ENCODE peak calls at places on chromosomes 5 and 9, in four cellular contexts. W is MM.1S; E is occipital lobe; M is effector memory CD4-positive, alpha-beta T cell. N is an unnamed sample.

GRCh38 chr5:67095346-67095871 is 101.2 kb downstream of the CD180 start:
- DNase-seq in W (no peak), E (no peak), M (no peak), N (no peak)

GRCh38 chr9:110156902-110157301 is 51.1 kb downstream of the C9orf152 start:
- DNase-seq in W (peak), E (no peak), M (no peak), N (no peak)

GRCh38 chr9:95506692-95507455 is 9.9 kb downstream of the PTCH1 start:
- DNase-seq in W (peak), E (peak), M (no peak), N (no peak)

GRCh38 chr5:180095545-180095944 is 24.0 kb upstream of the RNF130 start:
- DNase-seq in W (no peak), E (no peak), M (no peak), N (no peak)

GRCh38 chr9:88533951-88534455 is 975 bp upstream of the NXNL2 start:
- DNase-seq in W (no peak), E (no peak), M (no peak), N (no peak)

GRCh38 chr5:123047706-123048105 is 11.2 kb upstream of the PPIC start:
- DNase-seq in W (no peak), E (no peak), M (no peak), N (no peak)

GRCh38 chr5:144247131-144247530 is 76.5 kb downstream of the KCTD16 start:
- DNase-seq in W (peak), E (no peak), M (no peak), N (no peak)

GRCh38 chr5:100505984-100506670 is 29.0 kb upstream of the FAM174A start:
- DNase-seq in W (no peak), E (peak), M (no peak), N (no peak)

GRCh38 chr5:83363876-83364275 is 107.7 kb upstream of the VCAN start:
- DNase-seq in W (no peak), E (no peak), M (no peak), N (no peak)

GRCh38 chr5:118592234-118592633 is 396.1 kb downstream of the DTWD2 start:
- DNase-seq in W (no peak), E (no peak), M (no peak), N (no peak)

GRCh38 chr9:105475302-105475701 is 27.5 kb downstream of the FSD1L start:
- DNase-seq in W (no peak), E (no peak), M (no peak), N (no peak)

GRCh38 chr9:120915854-120916495 is 10.6 kb downstream of the TRAF1 start:
- DNase-seq in W (peak), E (no peak), M (no peak), N (no peak)

GRCh38 chr9:113646946-113647914 is 183.7 kb downstream of the RGS3 start:
- DNase-seq in W (no peak), E (no peak), M (no peak), N (no peak)

GRCh38 chr5:141484499-141485304 is at the start of gene PCDHGC4:
- DNase-seq in W (no peak), E (peak), M (no peak), N (no peak)

GRCh38 chr9:112784020-112784788 is 33.6 kb downstream of the SNX30 start:
- DNase-seq in W (no peak), E (no peak), M (no peak), N (no peak)

GRCh38 chr9:4221936-4222335 is 77.9 kb downstream of the GLIS3 start:
- DNase-seq in W (no peak), E (no peak), M (no peak), N (no peak)

GRCh38 chr5:119269061-119269579 is 86.7 kb upstream of the TNFAIP8 start:
- DNase-seq in W (peak), E (no peak), M (no peak), N (no peak)

GRCh38 chr5:160317447-160317846 is 5.1 kb upstream of the CCNJL start:
- DNase-seq in W (no peak), E (no peak), M (no peak), N (no peak)

GRCh38 chr9:79061766-79062165 is 510.0 kb upstream of the TLE4 start:
- DNase-seq in W (no peak), E (no peak), M (no peak), N (no peak)

GRCh38 chr5:35803221-35803651 is 53.5 kb upstream of the IL7R start:
- DNase-seq in W (no peak), E (peak), M (no peak), N (no peak)

GRCh38 chr5:172163346-172163745 is 24.7 kb downstream of the STK10 start:
- DNase-seq in W (no peak), E (no peak), M (no peak), N (no peak)

GRCh38 chr9:126480810-126481209 is 132.9 kb upstream of the LMX1B start:
- DNase-seq in W (no peak), E (no peak), M (no peak), N (no peak)

N was measured in activated gamma-delta T cell treated with anti-CD3 and anti-CD28 coated beads, Interleukin-2, amount 50 U/mL, for 16 hours.